ENCODE peak calls at places on chromosomes 5 and 9, in four cellular contexts. T is endodermal cell, V is endothelial cell of umbilical vein, H is IMR-90. Y is an unnamed sample.

GRCh38 chr9:115058175-115058574 is 59.8 kb downstream of the TNC start:
- DNase-seq in T (no peak), V (no peak), H (no peak), Y (no peak)

GRCh38 chr5:139396691-139397090 is 1.8 kb upstream of the PROB1 start:
- DNase-seq in T (peak), V (no peak), H (no peak), Y (peak)

GRCh38 chr9:39588056-39588814 is 232.8 kb downstream of the SPATA31A1 start:
- DNase-seq in T (no peak), V (no peak), H (no peak), Y (peak)

GRCh38 chr9:12696931-12697622 is 3.9 kb downstream of the TYRP1 start:
- DNase-seq in T (no peak), V (no peak), H (no peak), Y (no peak)

GRCh38 chr5:36640949-36641348 is 34.5 kb downstream of the SLC1A3 start:
- DNase-seq in T (no peak), V (no peak), H (no peak), Y (no peak)

GRCh38 chr5:75717082-75717922 is at the start of gene POC5:
- DNase-seq in T (peak), V (peak), H (peak), Y (peak)

GRCh38 chr5:131773805-131774204 is 23.0 kb downstream of the FNIP1 start:
- DNase-seq in T (no peak), V (no peak), H (no peak), Y (no peak)

GRCh38 chr5:116472274-116472673 is 102.3 kb downstream of the SEMA6A start:
- DNase-seq in T (no peak), V (no peak), H (no peak), Y (no peak)

GRCh38 chr9:110099236-110099741 is 108.7 kb downstream of the C9orf152 start:
- DNase-seq in T (no peak), V (peak), H (peak), Y (no peak)

GRCh38 chr9:105646879-105647594 is 15.2 kb upstream of the TAL2 start:
- DNase-seq in T (peak), V (no peak), H (no peak), Y (no peak)

GRCh38 chr5:33612386-33612785 is 171.6 kb downstream of the TARS1 start:
- DNase-seq in T (no peak), V (no peak), H (peak), Y (no peak)

GRCh38 chr9:89440951-89441654 is 56.8 kb downstream of the SEMA4D start:
- DNase-seq in T (no peak), V (no peak), H (no peak), Y (peak)

GRCh38 chr5:106269252-106269843 is 1401.4 kb downstream of the EFNA5 start:
- DNase-seq in T (no peak), V (peak), H (peak), Y (no peak)

GRCh38 chr5:177455036-177455660 is 8.5 kb downstream of the PRR7 start:
- DNase-seq in T (peak), V (peak), H (peak), Y (peak)
- TF ChIP-seq CTCF in T (peak), V (peak), H (peak), Y (peak)

GRCh38 chr9:95031711-95032461 is 285.6 kb downstream of the FANCC start:
- DNase-seq in T (peak), V (no peak), H (no peak), Y (no peak)
- H3K9ac ChIP-seq in T (no peak), V (no peak), H (no peak), Y (no peak)

DNA sequence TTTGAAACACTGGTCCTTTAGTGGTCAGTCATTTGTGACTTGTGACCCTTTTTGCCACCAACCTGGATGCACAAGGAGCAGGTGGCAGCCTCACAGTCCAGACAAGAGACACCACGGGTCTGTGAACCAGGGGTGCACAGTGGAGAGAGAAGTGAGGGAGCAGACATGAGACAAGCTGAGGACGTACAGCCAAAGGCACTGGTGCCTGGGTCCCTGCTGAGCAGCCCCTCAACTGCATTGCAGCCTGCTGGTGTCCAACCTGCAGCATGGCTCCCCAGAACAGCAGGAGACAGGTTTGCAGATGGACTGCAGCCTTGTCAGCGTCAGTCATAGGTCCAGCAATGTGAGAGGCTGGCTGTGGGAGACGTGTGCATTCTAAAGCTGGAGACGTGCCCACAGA is 124.2 kb upstream of the FSTL4 start:
- DNase-seq in T (no peak), V (no peak), H (no peak), Y (no peak)
- H3K4me3 ChIP-seq in T (no peak), V (no peak), H (no peak), Y (no peak)

GRCh38 chr5:143569213-143569663 is 165.8 kb upstream of the NR3C1 start:
- DNase-seq in T (no peak), V (no peak), H (peak), Y (no peak)

GRCh38 chr5:143570989-143571388 is 167.5 kb upstream of the NR3C1 start:
- DNase-seq in T (no peak), V (no peak), H (no peak), Y (no peak)

GRCh38 chr5:143568105-143568504 is 164.6 kb upstream of the NR3C1 start:
- DNase-seq in T (no peak), V (no peak), H (no peak), Y (no peak)

GRCh38 chr5:143572270-143572669 is 168.8 kb upstream of the NR3C1 start:
- DNase-seq in T (no peak), V (no peak), H (no peak), Y (no peak)

DNA sequence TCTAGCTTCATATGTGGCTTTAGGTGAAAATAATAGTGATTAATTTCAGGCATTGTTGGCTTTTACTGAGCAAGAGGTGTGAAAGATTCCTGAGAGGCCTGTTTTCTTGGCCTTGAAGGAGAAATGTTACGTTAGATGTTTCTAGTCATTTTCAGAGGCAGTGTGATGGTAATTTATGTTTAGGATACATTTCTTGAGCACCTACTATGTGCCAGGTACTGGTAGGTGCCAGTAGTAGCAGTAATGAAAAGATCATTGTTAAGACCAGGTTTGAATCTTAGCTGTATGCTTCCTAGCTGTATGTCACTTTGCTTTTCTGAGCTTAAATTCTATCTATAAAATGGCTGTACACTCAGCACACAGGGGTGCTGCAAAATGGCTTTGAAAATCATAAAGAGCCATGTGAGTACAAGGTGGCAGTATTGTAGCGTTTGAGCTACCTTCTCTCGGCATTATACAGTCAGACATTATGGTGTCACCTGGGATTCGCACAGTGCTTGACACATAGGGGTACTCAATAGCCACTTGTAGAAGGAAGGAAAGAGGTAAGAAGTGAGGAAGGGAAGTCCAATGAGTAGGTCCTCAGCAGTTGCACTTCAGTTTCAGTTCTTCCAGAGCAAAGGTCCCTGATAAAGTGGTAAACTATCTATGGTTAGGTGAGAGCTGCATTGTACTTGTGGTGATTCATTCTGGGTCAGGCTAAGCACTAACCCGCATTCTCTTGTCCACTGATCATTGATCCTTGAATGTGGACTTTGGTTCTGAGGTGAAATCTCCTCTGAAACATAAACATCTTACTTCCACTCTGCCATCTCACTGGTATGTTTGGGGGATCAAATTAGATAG is 166.5 kb upstream of the NR3C1 start:
- DNase-seq in T (no peak), V (no peak), H (no peak), Y (no peak)
- TF ChIP-seq CTCF in T (no peak), V (no peak), H (no peak), Y (no peak)

DNA sequence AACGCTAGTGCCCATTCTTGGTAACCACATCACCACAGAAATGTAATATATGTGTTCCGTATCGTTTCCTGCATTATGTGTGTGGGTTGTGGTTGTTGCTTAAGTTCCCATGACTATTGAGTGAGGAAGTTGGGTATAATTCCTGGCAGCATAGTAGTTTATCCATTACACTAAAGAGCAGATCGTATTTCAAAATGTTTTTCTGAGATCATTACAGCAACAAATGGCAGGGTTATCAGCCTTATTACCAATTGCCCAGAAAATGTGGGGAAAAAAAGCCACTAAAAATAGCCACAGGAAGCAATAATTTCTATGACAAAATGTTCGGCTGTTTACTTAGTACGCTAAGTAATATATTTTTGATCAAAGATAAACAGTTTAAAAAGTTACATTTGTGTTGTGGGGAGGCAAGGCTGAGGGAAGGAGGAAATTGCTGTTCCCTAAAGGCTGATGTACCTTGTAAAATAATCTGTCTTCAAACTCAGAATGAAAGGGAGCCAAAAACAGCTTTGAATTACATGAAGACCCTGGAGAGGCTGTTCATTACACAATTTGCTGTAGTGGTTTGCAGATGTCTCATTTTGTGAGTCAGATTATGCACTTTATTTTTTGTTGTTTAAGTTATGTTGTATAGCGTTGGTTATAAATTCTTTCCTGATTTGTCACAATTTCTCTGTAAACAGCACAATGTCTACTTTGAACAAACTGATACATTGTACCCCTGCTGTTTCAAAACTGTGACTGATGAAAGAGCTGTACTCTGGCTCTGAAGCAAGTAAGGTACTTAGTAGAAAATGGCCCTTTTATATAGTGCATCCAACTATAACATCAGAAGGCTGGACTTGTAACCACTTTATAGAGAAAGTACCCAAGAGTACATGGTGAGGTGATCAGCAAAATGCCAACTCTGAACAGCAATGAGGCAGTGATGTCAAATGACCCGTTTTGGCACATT is 1028.5 kb downstream of the NR2F1-AS1 start:
- DNase-seq in T (no peak), V (peak), H (peak), Y (no peak)
- H3K9ac ChIP-seq in T (no peak), V (peak), H (peak), Y (no peak)

GRCh38 chr5:126866837-126867236 is 89.9 kb downstream of the LMNB1 start:
- DNase-seq in T (no peak), V (peak), H (no peak), Y (no peak)
- H3K4me3 ChIP-seq in T (no peak), V (no peak), H (no peak), Y (no peak)

Y was measured in kidney.